ENCODE peak calls at places on chromosome 1, in five cellular contexts. G is H1, N is A549, Q is SK-N-SH, P is tibial nerve. A is an unnamed sample.

GRCh38 chr1:83961571-83962295 is 37.2 kb downstream of the TTLL7 start:
- DNase-seq in P (no peak), Q (no peak), N (no peak), G (no peak), A (no peak)

GRCh38 chr1:180522204-180522497 is 19.8 kb upstream of the ACBD6 start:
- DNase-seq in Q (no peak), P (no peak), G (no peak), N (no peak), A (no peak)

GRCh38 chr1:154534263-154534844 is 24.1 kb downstream of the UBE2Q1 start:
- DNase-seq in N (peak), P (no peak), G (peak), Q (peak), A (peak)

GRCh38 chr1:24567792-24568388 is 12.0 kb downstream of the NCMAP start:
- DNase-seq in Q (no peak), P (no peak), N (peak), G (no peak), A (peak)

GRCh38 chr1:40362699-40363098 is 10.8 kb upstream of the SMAP2 start:
- DNase-seq in N (no peak), Q (no peak), P (no peak), G (no peak), A (no peak)

GRCh38 chr1:33709780-33710713 is 153.8 kb upstream of the HMGB4 start:
- DNase-seq in G (no peak), N (no peak), Q (no peak), P (no peak), A (no peak)

GRCh38 chr1:77540501-77541161 is 141.8 kb downstream of the ZZZ3 start:
- DNase-seq in N (peak), G (no peak), P (no peak), Q (no peak), A (no peak)

GRCh38 chr1:196515904-196516303 is 92.3 kb downstream of the KCNT2 start:
- DNase-seq in G (no peak), P (no peak), N (no peak), Q (no peak), A (no peak)

GRCh38 chr1:6475381-6476133 is 9.6 kb upstream of the TNFRSF25 start:
- DNase-seq in P (peak), G (peak), Q (peak), N (no peak), A (peak)

GRCh38 chr1:94698759-94699502 is 121.2 kb upstream of the SLC44A3 start:
- DNase-seq in G (no peak), N (peak), P (no peak), Q (no peak), A (no peak)

GRCh38 chr1:182392045-182393028 is 747 bp upstream of the GLUL start:
- DNase-seq in P (peak), G (no peak), Q (no peak), N (no peak), A (peak)

GRCh38 chr1:219670426-219671149 is 57.7 kb upstream of the ZC3H11B start:
- DNase-seq in N (no peak), Q (no peak), P (no peak), G (no peak), A (no peak)

GRCh38 chr1:182291584-182292192 is 99.9 kb downstream of the GLUL start:
- DNase-seq in Q (no peak), N (no peak), G (no peak), P (no peak), A (no peak)

GRCh38 chr1:86636898-86637297 is 67.5 kb upstream of the SH3GLB1 start:
- DNase-seq in G (no peak), P (no peak), N (no peak), Q (no peak), A (no peak)

GRCh38 chr1:3777647-3778589 is 5.4 kb downstream of the SMIM1 start:
- DNase-seq in N (no peak), P (no peak), G (no peak), Q (no peak), A (no peak)

GRCh38 chr1:21251773-21252471 is 38.3 kb downstream of the ECE1 start:
- DNase-seq in Q (no peak), G (no peak), N (peak), P (peak), A (peak)

GRCh38 chr1:10722803-10723202 is 73.6 kb downstream of the CASZ1 start:
- DNase-seq in Q (no peak), G (no peak), N (no peak), P (no peak), A (no peak)

GRCh38 chr1:84605157-84605556 is 30.9 kb upstream of the CTBS start:
- DNase-seq in N (no peak), P (no peak), G (no peak), Q (no peak), A (no peak)

GRCh38 chr1:115501476-115501875 is 140.3 kb upstream of the VANGL1 start:
- DNase-seq in P (no peak), G (no peak), N (no peak), Q (no peak), A (no peak)

GRCh38 chr1:201346337-201346939 is 31.0 kb downstream of the TNNT2 start:
- DNase-seq in G (peak), Q (peak), P (peak), N (peak), A (peak)

GRCh38 chr1:41486053-41486891 is 1.8 kb upstream of the EDN2 start:
- DNase-seq in G (no peak), Q (no peak), N (peak), P (no peak), A (no peak)

GRCh38 chr1:42259059-42259738 is 75.8 kb downstream of the FOXJ3 start:
- DNase-seq in P (peak), Q (no peak), N (no peak), G (no peak), A (no peak)

GRCh38 chr1:225626698-225627097 is 26.2 kb downstream of the ENAH start:
- DNase-seq in Q (no peak), N (no peak), P (no peak), G (no peak), A (no peak)

GRCh38 chr1:27133158-27133557 is 21.8 kb downstream of the SLC9A1 start:
- DNase-seq in G (no peak), Q (no peak), P (no peak), N (no peak), A (no peak)

GRCh38 chr1:13662498-13662897 is 37.5 kb upstream of the PRDM2 start:
- DNase-seq in N (no peak), Q (no peak), P (peak), G (no peak), A (peak)

GRCh38 chr1:93816970-93817738 is 61.9 kb downstream of the DNTTIP2 start:
- DNase-seq in Q (peak), G (no peak), N (no peak), P (no peak), A (no peak)

GRCh38 chr1:231044588-231044987 is 4.5 kb upstream of the FAM89A start:
- DNase-seq in N (no peak), G (no peak), Q (no peak), P (no peak), A (no peak)

GRCh38 chr1:154329551-154330131 is 4.3 kb downstream of the ATP8B2 start:
- DNase-seq in G (no peak), P (no peak), Q (peak), N (no peak), A (no peak)

GRCh38 chr1:21869620-21870121 is 57.6 kb downstream of the LDLRAD2 start:
- DNase-seq in P (peak), Q (peak), N (peak), G (no peak), A (peak)

GRCh38 chr1:1672181-1672965 is 13.6 kb upstream of the CDK11B start:
- DNase-seq in Q (peak), N (no peak), P (no peak), G (no peak), A (no peak)

GRCh38 chr1:218705911-218706893 is 361.1 kb downstream of the TGFB2 start:
- DNase-seq in G (no peak), Q (no peak), N (peak), P (peak), A (no peak)

GRCh38 chr1:37567023-37567422 is 10.3 kb downstream of the DNALI1 start:
- DNase-seq in P (no peak), N (no peak), Q (no peak), G (no peak), A (no peak)

GRCh38 chr1:45557422-45557944 is 6.9 kb downstream of the AKR1A1 start:
- DNase-seq in G (no peak), N (no peak), Q (no peak), P (no peak), A (no peak)

GRCh38 chr1:203765029-203765837 is at the start of gene LAX1:
- DNase-seq in N (no peak), P (no peak), G (no peak), Q (no peak), A (peak)
- TF ChIP-seq EP300 in N (no peak), P (no peak), G (no peak), Q (no peak), A (no peak)

GRCh38 chr1:206735553-206736031 is 35.0 kb upstream of the IL19 start:
- DNase-seq in N (no peak), P (no peak), Q (no peak), G (no peak), A (no peak)

GRCh38 chr1:206734499-206735142 is 36.0 kb upstream of the IL19 start:
- DNase-seq in P (peak), G (peak), Q (peak), N (peak), A (peak)

GRCh38 chr1:206729507-206729906 is 41.1 kb upstream of the IL19 start:
- DNase-seq in N (no peak), P (no peak), Q (no peak), G (no peak), A (no peak)

GRCh38 chr1:206733012-206733411 is 37.6 kb upstream of the IL19 start:
- DNase-seq in N (no peak), Q (no peak), P (no peak), G (no peak), A (no peak)

DNA sequence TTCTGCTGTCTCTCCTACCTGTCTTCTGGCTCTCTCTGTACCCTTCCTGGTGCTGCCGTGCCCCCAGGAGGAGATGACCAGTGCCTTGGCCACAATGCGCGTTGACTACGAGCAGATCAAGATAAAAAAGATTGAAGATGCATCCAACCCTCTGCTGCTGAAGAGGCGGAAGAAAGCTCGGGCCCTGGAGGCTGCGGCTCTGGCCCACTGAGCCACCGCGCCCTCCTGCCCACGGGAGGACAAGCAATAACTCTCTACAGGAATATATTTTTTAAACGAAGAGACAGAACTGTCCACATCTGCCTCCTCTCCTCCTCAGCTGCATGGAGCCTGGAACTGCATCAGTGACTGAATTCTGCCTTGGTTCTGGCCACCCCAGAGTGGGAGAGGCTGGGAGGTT is 38.1 kb upstream of the IL19 start:
- DNase-seq in Q (no peak), N (no peak), G (no peak), P (no peak), A (no peak)
- TF ChIP-seq CTCF in Q (no peak), N (no peak), G (no peak), P (no peak), A (no peak)

GRCh38 chr1:147516157-147516917 is 25.0 kb upstream of the BCL9 start:
- DNase-seq in N (no peak), P (no peak), Q (no peak), G (no peak), A (no peak)
- H3K27ac ChIP-seq in N (no peak), P (no peak), Q (no peak), G (no peak), A (no peak)

GRCh38 chr1:109301874-109302273 is 4.9 kb downstream of the MYBPHL start:
- DNase-seq in P (no peak), G (no peak), N (no peak), Q (no peak), A (no peak)

GRCh38 chr1:109298666-109299086 is 8.1 kb downstream of the MYBPHL start:
- DNase-seq in N (no peak), G (no peak), Q (peak), P (peak), A (no peak)

GRCh38 chr1:109299984-109300343 is 6.8 kb downstream of the MYBPHL start:
- DNase-seq in P (no peak), Q (no peak), N (no peak), G (no peak), A (no peak)

GRCh38 chr1:109300650-109301151 is 6.1 kb downstream of the MYBPHL start:
- DNase-seq in P (no peak), G (no peak), N (no peak), Q (no peak), A (no peak)

GRCh38 chr1:109299087-109299983 is 7.5 kb downstream of the MYBPHL start:
- DNase-seq in G (no peak), N (no peak), P (peak), Q (peak), A (no peak)
- TF ChIP-seq EP300 in G (no peak), N (no peak), P (no peak), Q (peak), A (no peak)

GRCh38 chr1:234605983-234606730 is 3.8 kb downstream of the IRF2BP2 start:
- DNase-seq in P (no peak), Q (no peak), N (peak), G (no peak), A (peak)
- TF ChIP-seq CTCF in P (no peak), Q (peak), N (peak), G (no peak), A (no peak)